ENCODE peak calls at places on chromosomes 2 and 18, in eight cellular contexts. H, U, I, S, N, E, D and R are unnamed samples.

GRCh38 chr18:78790511-78790910 is 189.1 kb upstream of the SALL3 start:
- DNase-seq in D (no peak), U (no peak), N (no peak), S (no peak), H (no peak), I (no peak), E (peak; percentile 59), R (no peak)

GRCh38 chr18:49016648-49017539 is 66.1 kb upstream of the SMAD7 start:
- DNase-seq in H (peak; percentile 25), S (peak; percentile 40), I (peak; percentile 30), E (peak; percentile 56), N (peak; percentile 43), U (peak; percentile 41), D (no peak), R (no peak)

GRCh38 chr2:64766841-64767669 is 113.3 kb upstream of the SERTAD2 start:
- DNase-seq in S (peak; percentile 23), D (no peak), N (no peak), H (no peak), U (no peak), I (no peak), E (no peak), R (no peak)

GRCh38 chr2:203682688-203683130 is 23.7 kb upstream of the CD28 start:
- DNase-seq in U (no peak), N (no peak), D (no peak), H (no peak), S (no peak), I (no peak), E (no peak), R (peak; percentile 90)

GRCh38 chr2:162838141-162838500 is 446 bp downstream of the KCNH7 start:
- DNase-seq in N (no peak), H (no peak), U (no peak), S (no peak), E (no peak), D (no peak), I (no peak), R (no peak)

GRCh38 chr2:18855027-18855426 is 265.7 kb upstream of the NT5C1B start:
- DNase-seq in U (peak; percentile 9), N (no peak), E (no peak), I (no peak), H (no peak), S (no peak), D (no peak), R (no peak)

GRCh38 chr2:232292395-232293154 is 86.0 kb upstream of the ALPP start:
- DNase-seq in N (peak; percentile 72), S (peak; percentile 25), H (peak; percentile 58), E (no peak), D (no peak), U (peak; percentile 47), I (no peak), R (no peak)

GRCh38 chr18:69484699-69485396 is 84.2 kb downstream of the DOK6 start:
- DNase-seq in U (no peak), N (no peak), S (no peak), D (no peak), H (no peak), E (no peak), I (no peak), R (no peak)

GRCh38 chr18:61664413-61665084 is 228.3 kb downstream of the RNF152 start:
- DNase-seq in S (no peak), I (no peak), E (no peak), H (no peak), D (no peak), U (no peak), N (no peak), R (no peak)

GRCh38 chr2:155708052-155708451 is 624.5 kb downstream of the NR4A2 start:
- DNase-seq in D (no peak), N (no peak), U (no peak), H (no peak), E (no peak), I (no peak), S (no peak), R (no peak)

GRCh38 chr2:51297488-51297887 is 265.6 kb upstream of the NRXN1 start:
- DNase-seq in H (no peak), S (no peak), U (no peak), E (no peak), N (no peak), I (no peak), D (no peak), R (no peak)

GRCh38 chr2:119823734-119824334 is 64.1 kb downstream of the PTPN4 start:
- DNase-seq in D (no peak), I (peak; percentile 35), U (peak; percentile 31), N (no peak), H (peak; percentile 29), S (peak; percentile 44), E (no peak), R (no peak)

GRCh38 chr18:44579028-44579692 is 101.5 kb upstream of the SETBP1 start:
- DNase-seq in I (no peak), S (peak; percentile 53), H (peak; percentile 12), N (no peak), D (no peak), U (peak; percentile 6), E (no peak), R (no peak)

GRCh38 chr2:205700331-205701132 is 18.2 kb downstream of the NRP2 start:
- DNase-seq in U (peak; percentile 41), H (no peak), D (no peak), S (no peak), E (no peak), N (no peak), I (peak; percentile 65), R (no peak)

GRCh38 chr2:224562831-224563230 is 22.3 kb downstream of the CUL3 start:
- DNase-seq in I (no peak), S (peak; percentile 16), E (no peak), H (no peak), D (no peak), U (no peak), N (no peak), R (no peak)

GRCh38 chr2:224569654-224570053 is 15.5 kb downstream of the CUL3 start:
- DNase-seq in S (no peak), H (no peak), N (no peak), E (no peak), U (no peak), I (no peak), D (no peak), R (no peak)

GRCh38 chr2:224563537-224563936 is 21.6 kb downstream of the CUL3 start:
- DNase-seq in E (no peak), H (no peak), S (no peak), N (no peak), U (no peak), I (no peak), D (no peak), R (no peak)

GRCh38 chr2:224561234-224562005 is 23.7 kb downstream of the CUL3 start:
- DNase-seq in I (no peak), U (no peak), N (no peak), E (no peak), D (peak; percentile 50), S (no peak), H (no peak), R (no peak)

GRCh38 chr2:224565452-224566035 is 19.6 kb downstream of the CUL3 start:
- DNase-seq in N (no peak), I (no peak), H (no peak), U (no peak), D (no peak), S (no peak), E (no peak), R (no peak)
- H3K4me1 ChIP-seq in N (peaks cover 35% of the 10 kb centered on the region), I (peaks cover 10% of the 10 kb centered on the region), H (peaks cover 7% of the 10 kb centered on the region), U (peaks cover 33% of the 10 kb centered on the region), D (peaks cover 14% of the 10 kb centered on the region), S (peaks cover 10% of the 10 kb centered on the region), E (peaks cover 82% of the 10 kb centered on the region), R (peaks cover 68% of the 10 kb centered on the region)

DNA sequence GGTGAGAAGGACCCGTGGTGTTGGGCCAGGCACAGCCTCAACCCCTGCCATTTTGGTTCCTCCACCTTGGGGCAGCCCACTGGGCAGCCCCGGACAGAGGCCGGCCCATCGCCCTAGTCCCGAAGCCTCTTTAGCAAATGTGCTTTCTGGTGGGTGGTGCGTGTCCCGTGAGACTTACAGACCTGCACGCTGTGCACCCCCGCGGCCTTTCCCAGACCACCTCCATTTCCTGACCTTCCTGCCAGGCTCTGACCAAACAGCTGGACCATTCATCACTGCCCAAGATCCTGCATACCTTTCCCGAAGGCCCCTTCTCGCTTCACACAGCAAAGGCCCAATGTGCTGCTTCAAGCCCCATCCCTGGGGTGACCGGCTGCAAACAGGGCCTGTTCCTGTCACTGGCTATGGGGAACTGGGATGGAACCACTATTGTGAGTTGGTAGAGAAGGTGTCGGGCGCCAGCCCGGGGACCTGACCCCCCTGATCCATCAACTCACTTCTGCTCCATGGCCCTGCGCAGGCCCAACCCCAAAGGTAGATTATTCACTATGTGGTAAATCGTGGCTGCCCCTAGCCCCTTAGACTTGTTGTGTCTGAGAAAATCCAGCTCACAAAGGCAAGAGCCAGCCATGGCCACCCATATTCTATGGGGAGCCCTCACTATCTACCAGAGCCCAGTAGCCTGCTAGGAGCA is 341.0 kb downstream of the EIPR1 start:
- DNase-seq in S (no peak), N (no peak), U (no peak), E (no peak), I (no peak), D (no peak), H (no peak), R (peak; percentile 87)
- TF ChIP-seq EP300 in S (no peak), N (no peak), U (no peak), E (no peak), I (no peak), D (no peak), H (no peak), R (no peak)

DNA sequence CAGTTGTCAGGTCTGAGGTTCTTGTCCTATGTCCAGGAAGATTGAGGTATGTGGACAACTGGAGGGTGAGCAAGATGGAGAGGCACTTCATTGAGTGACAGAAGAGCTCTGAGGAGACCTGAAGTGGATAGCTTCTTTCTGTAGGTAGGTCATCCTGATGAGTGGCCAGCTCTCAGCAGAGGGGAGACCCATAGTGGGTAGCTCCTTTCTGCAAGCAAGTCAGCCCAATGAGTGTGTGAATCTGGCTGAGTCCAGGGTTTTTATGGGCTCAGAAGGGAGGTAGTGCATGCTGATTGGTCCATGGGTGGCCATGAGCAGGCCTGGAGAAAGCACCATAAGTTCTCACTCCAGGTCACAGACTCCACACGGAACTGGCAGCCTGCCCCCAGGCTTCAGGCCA is 92.6 kb upstream of the GALNT5 start:
- DNase-seq in D (no peak), H (no peak), N (no peak), U (no peak), I (no peak), S (no peak), E (no peak), R (no peak)
- TF ChIP-seq CTCF in D (no peak), H (no peak), N (no peak), U (no peak), I (no peak), S (no peak), E (no peak), R (no peak)

GRCh38 chr2:39094717-39095363 is 26.0 kb downstream of the SOS1 start:
- DNase-seq in I (no peak), S (no peak), N (no peak), H (no peak), D (peak; percentile 71), E (no peak), U (no peak), R (no peak)

GRCh38 chr2:39091535-39091934 is 29.3 kb downstream of the SOS1 start:
- DNase-seq in I (no peak), N (no peak), E (no peak), S (no peak), H (no peak), D (no peak), U (no peak), R (no peak)

GRCh38 chr2:39091063-39091462 is 29.8 kb downstream of the SOS1 start:
- DNase-seq in D (no peak), N (no peak), U (no peak), H (no peak), I (no peak), S (no peak), E (no peak), R (no peak)

GRCh38 chr2:39095624-39096023 is 25.2 kb downstream of the SOS1 start:
- DNase-seq in S (no peak), E (no peak), N (no peak), U (no peak), H (no peak), D (no peak), I (no peak), R (no peak)

GRCh38 chr2:39093208-39093898 is 27.5 kb downstream of the SOS1 start:
- DNase-seq in N (no peak), D (no peak), I (no peak), E (no peak), S (peak; percentile 58), U (no peak), H (no peak), R (no peak)
- H3K4me1 ChIP-seq in N (peaks cover 12% of the 10 kb centered on the region), D (peaks cover 25% of the 10 kb centered on the region), I (no peaks in the 10 kb centered on the region), E (peaks cover 19% of the 10 kb centered on the region), S (peaks cover 8% of the 10 kb centered on the region), U (no peaks in the 10 kb centered on the region), H (peaks cover 9% of the 10 kb centered on the region), R (peaks cover 21% of the 10 kb centered on the region)